ENCODE peak calls at places on chromosomes 2 and 18, in five cellular contexts. C is K562, X is GM12878, D is H1, K is HCT116. W is an unnamed sample.

GRCh38 chr2:28164280-28164801 is 228.3 kb upstream of the FOSL2 start:
- DNase-seq in K (no peak), X (no peak), D (no peak), C (no peak), W (no peak)

GRCh38 chr18:55083461-55083860 is 124.2 kb upstream of the CCDC68 start:
- DNase-seq in K (no peak), D (no peak), X (no peak), C (no peak), W (no peak)

GRCh38 chr2:101843048-101843447 is 145.5 kb downstream of the MAP4K4 start:
- DNase-seq in K (no peak), X (no peak), C (no peak), D (no peak), W (no peak)

GRCh38 chr2:119451336-119452050 is 19.8 kb downstream of the TMEM37 start:
- DNase-seq in X (no peak), K (no peak), D (no peak), C (no peak), W (no peak)

GRCh38 chr2:714005-714741 is 37.0 kb upstream of the TMEM18 start:
- DNase-seq in K (peak), D (peak), C (peak), X (peak), W (peak)

GRCh38 chr2:167602122-167602521 is 645.3 kb downstream of the STK39 start:
- DNase-seq in X (no peak), C (no peak), K (no peak), D (no peak), W (peak)

GRCh38 chr2:158501301-158501700 is 44.5 kb downstream of the PKP4 start:
- DNase-seq in D (no peak), K (no peak), C (no peak), X (no peak), W (no peak)

GRCh38 chr2:19955544-19956422 is 34.1 kb downstream of the WDR35 start:
- DNase-seq in X (peak), D (peak), C (peak), K (peak), W (peak)

GRCh38 chr2:2523395-2524339 is 192.6 kb upstream of the MYT1L start:
- DNase-seq in C (no peak), D (no peak), K (no peak), X (no peak), W (no peak)

GRCh38 chr2:43469713-43470112 is 126.1 kb downstream of the THADA start:
- DNase-seq in K (no peak), C (no peak), X (no peak), D (no peak), W (no peak)

GRCh38 chr2:199979841-199980628 is 24.7 kb downstream of the MAIP1 start:
- DNase-seq in K (peak), D (peak), C (peak), X (no peak), W (peak)

GRCh38 chr2:160687629-160688028 is 194.0 kb upstream of the RBMS1 start:
- DNase-seq in K (no peak), C (no peak), D (no peak), X (no peak), W (no peak)

GRCh38 chr2:229835601-229836283 is 86.1 kb downstream of the TRIP12 start:
- DNase-seq in D (no peak), K (no peak), X (no peak), C (no peak), W (no peak)

GRCh38 chr2:88831792-88832248 is 140.3 kb downstream of the RPIA start:
- DNase-seq in X (no peak), D (peak), C (peak), K (peak), W (peak)

GRCh38 chr2:2845796-2846315 is 514.8 kb upstream of the MYT1L start:
- DNase-seq in K (no peak), D (no peak), X (no peak), C (no peak), W (no peak)

GRCh38 chr18:13026583-13027270 is 35.6 kb downstream of the CEP192 start:
- DNase-seq in X (no peak), K (no peak), D (no peak), C (no peak), W (no peak)

GRCh38 chr2:239363946-239364637 is 36.7 kb downstream of the HDAC4 start:
- DNase-seq in X (no peak), C (no peak), D (no peak), K (no peak), W (no peak)

GRCh38 chr2:239361311-239361642 is 39.5 kb downstream of the HDAC4 start:
- DNase-seq in D (no peak), K (no peak), C (no peak), X (no peak), W (peak)

GRCh38 chr2:239360008-239360407 is 40.8 kb downstream of the HDAC4 start:
- DNase-seq in D (no peak), K (no peak), X (no peak), C (no peak), W (no peak)

GRCh38 chr2:239360421-239361310 is 40.2 kb downstream of the HDAC4 start:
- DNase-seq in K (no peak), X (no peak), C (peak), D (no peak), W (no peak)

GRCh38 chr2:239362497-239362896 is 38.3 kb downstream of the HDAC4 start:
- DNase-seq in C (no peak), D (no peak), K (no peak), X (no peak), W (no peak)
- TF ChIP-seq POLR2AphosphoS5 in C (no peak), D (no peak), K (no peak), X (no peak), W (no peak)

DNA sequence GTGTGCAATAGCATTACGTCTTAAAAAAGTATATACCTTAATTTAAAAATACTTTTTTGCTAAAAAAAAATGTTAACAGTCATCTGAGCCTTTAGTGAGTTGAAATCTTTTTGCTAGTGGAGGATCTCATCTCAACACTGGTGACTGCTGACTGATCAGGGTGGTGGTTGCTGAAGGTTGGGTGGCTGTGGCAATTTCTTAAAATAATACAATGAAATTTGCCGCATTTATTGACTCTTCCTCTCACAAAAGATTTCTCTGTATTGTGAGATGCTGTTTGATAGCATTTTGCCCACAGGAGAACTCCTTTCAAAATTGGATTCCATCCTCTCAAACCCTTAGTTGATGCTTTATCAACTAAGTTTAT is 46.1 kb upstream of the ANXA4 start:
- DNase-seq in D (no peak), X (no peak), K (no peak), C (no peak), W (no peak)
- H3K4me2 ChIP-seq in D (no peak), X (no peak), K (no peak), C (no peak), W (no peak)

DNA sequence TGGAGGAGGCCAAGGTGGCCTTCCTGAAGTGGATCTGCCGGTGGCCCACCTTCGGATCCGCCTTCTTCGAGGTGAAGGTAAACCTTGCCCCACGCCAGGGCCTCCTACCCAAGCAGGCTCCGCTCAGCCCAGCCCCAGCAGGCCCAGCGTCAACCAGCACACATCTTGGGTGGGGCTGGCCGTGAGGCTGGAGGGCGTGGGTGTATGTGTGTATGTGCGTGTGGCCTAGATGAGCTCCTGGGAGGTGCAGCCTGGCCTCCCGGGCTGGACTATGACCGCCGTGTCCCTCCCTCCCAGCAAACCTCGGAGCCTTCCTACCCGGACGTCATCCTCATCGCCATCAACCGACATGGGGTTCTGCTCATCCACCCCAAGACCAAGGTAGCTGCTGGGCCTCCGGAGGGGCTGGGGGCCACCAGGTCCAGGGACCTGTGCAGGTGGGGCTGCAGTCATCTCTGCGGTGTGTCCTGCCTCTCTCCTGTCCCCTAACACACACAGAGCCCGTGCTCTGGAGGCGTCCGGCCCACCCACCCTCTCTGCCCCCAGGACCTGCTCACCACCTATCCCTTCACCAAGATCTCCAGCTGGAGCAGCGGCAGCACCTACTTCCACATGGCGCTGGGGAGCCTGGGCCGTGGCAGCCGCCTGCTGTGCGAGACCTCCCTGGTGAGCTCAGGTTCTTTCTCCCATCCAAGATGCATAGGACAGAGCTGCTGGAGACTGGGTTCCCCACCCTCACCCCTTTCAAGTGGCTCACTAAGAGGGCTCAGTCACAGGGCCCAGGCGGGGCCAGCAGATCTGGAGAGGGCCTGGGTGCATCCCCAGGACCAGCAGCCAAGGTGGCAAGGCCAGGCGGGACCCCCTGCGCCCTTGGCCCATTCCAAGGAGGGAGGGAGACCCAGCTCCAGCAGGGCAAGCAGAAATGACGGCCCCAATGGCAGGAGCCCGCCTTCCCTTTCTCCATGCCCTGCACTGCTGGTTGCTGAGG is 9.4 kb upstream of the GPR17 start:
- DNase-seq in D (no peak), C (peak), K (no peak), X (no peak), W (no peak)
- TF ChIP-seq POLR2AphosphoS5 in D (no peak), C (no peak), K (no peak), X (no peak), W (no peak)

GRCh38 chr2:173278794-173279527 is 75.7 kb upstream of the CDCA7 start:
- DNase-seq in D (no peak), X (no peak), K (no peak), C (no peak), W (no peak)

GRCh38 chr2:173280853-173281252 is 73.8 kb upstream of the CDCA7 start:
- DNase-seq in K (no peak), D (no peak), X (no peak), C (no peak), W (no peak)

GRCh38 chr2:173282795-173283545 is 71.7 kb upstream of the CDCA7 start:
- DNase-seq in X (no peak), D (no peak), C (no peak), K (no peak), W (no peak)

DNA sequence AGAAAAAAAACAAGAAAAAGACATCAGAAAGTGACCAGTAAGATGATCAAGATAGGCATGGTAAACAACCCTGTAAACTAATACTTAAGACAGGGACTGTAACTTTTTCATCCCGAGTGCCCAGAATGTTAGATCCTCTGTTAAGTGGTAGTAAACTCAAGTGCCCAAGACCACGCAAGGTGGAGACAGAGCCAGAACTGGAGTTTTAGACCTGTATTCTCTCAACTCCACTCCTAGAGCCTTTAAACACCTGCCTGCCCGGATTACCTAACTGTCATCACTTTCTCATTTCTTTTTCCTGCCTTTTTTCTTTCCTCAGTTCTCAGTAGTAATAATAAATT is 75.2 kb upstream of the CDCA7 start:
- DNase-seq in K (no peak), X (no peak), D (no peak), C (no peak), W (no peak)
- H3K4me2 ChIP-seq in K (no peak), X (no peak), D (no peak), C (no peak), W (no peak)

W was measured in GM23338.